ENCODE peak calls at places on chromosome 17, in seven cellular contexts. R, S, Q, D, F, N and U are unnamed samples.

GRCh38 chr17:19010729-19011505 is 6.4 kb upstream of the FAM83G start:
- DNase-seq in S (no peak), Q (no peak), F (peak; percentile 26), N (no peak), R (no peak), D (no peak), U (no peak)

GRCh38 chr17:82236142-82236971 is 7.5 kb downstream of the SLC16A3 start:
- DNase-seq in N (peak; percentile 48), F (peak; percentile 37), D (peak; percentile 86), Q (peak; percentile 78), R (peak; percentile 51), S (peak; percentile 76), U (no peak)

GRCh38 chr17:66633322-66633965 is 201.5 kb upstream of the CACNG5 start:
- DNase-seq in R (no peak), D (no peak), F (no peak), N (no peak), S (no peak), Q (no peak), U (no peak)

GRCh38 chr17:80901319-80901718 is 90.3 kb upstream of the CHMP6 start:
- DNase-seq in Q (no peak), R (no peak), F (peak; percentile 90), N (peak; percentile 88), S (no peak), D (no peak), U (peak; percentile 18)

GRCh38 chr17:76384222-76384986 is at the start of gene SPHK1:
- DNase-seq in R (peak; percentile 17), F (peak; percentile 88), Q (peak; percentile 63), S (peak; percentile 83), N (peak; percentile 85), D (peak; percentile 90), U (no peak)

GRCh38 chr17:61338874-61339478 is 60.7 kb upstream of the TBX2 start:
- DNase-seq in N (no peak), S (no peak), Q (no peak), F (no peak), R (no peak), D (no peak), U (no peak)

GRCh38 chr17:13638855-13639458 is 37.2 kb upstream of the HS3ST3A1 start:
- DNase-seq in F (no peak), D (no peak), Q (no peak), S (peak; percentile 99), N (no peak), R (no peak), U (no peak)

GRCh38 chr17:58272367-58273280 is 8.1 kb downstream of the MPO start:
- DNase-seq in D (no peak), N (no peak), F (no peak), Q (no peak), R (no peak), S (no peak), U (no peak)

GRCh38 chr17:35170968-35171771 is 23.0 kb downstream of the SLC35G3 start:
- DNase-seq in F (peak; percentile 17), R (peak; percentile 22), Q (peak; percentile 63), N (peak; percentile 27), D (no peak), S (peak; percentile 75), U (no peak)

GRCh38 chr17:28885363-28885762 is 12.2 kb downstream of the FLOT2 start:
- DNase-seq in Q (no peak), R (no peak), S (no peak), N (no peak), D (no peak), F (no peak), U (no peak)

GRCh38 chr17:6505425-6506142 is 50.8 kb downstream of the PITPNM3 start:
- DNase-seq in D (no peak), R (no peak), F (no peak), N (no peak), S (no peak), Q (no peak), U (no peak)

GRCh38 chr17:35293151-35293837 is 50.4 kb downstream of the SLFN5 start:
- DNase-seq in F (no peak), N (no peak), S (peak; percentile 72), R (no peak), Q (no peak), D (no peak), U (no peak)

GRCh38 chr17:77602062-77602746 is 356.3 kb upstream of the TNRC6C start:
- DNase-seq in N (no peak), Q (no peak), R (no peak), F (peak; percentile 80), D (no peak), S (no peak), U (no peak)

GRCh38 chr17:14138649-14139048 is 69.3 kb downstream of the COX10 start:
- DNase-seq in S (no peak), Q (no peak), D (peak; percentile 12), N (no peak), R (no peak), F (no peak), U (no peak)

GRCh38 chr17:79855331-79856124 is 16.3 kb upstream of the CBX4 start:
- DNase-seq in F (no peak), S (no peak), Q (no peak), R (no peak), D (no peak), N (no peak), U (no peak)

GRCh38 chr17:13540546-13540945 is 61.2 kb downstream of the HS3ST3A1 start:
- DNase-seq in S (no peak), D (no peak), F (peak; percentile 38), Q (no peak), R (no peak), N (no peak), U (no peak)

GRCh38 chr17:64457156-64457555 is 8.2 kb downstream of the MILR1 start:
- DNase-seq in Q (no peak), R (no peak), N (no peak), D (no peak), F (no peak), S (no peak), U (no peak)

GRCh38 chr17:77782611-77783010 is 175.9 kb upstream of the TNRC6C start:
- DNase-seq in S (no peak), Q (no peak), F (no peak), D (no peak), R (no peak), N (no peak), U (no peak)

GRCh38 chr17:81471804-81472456 is 40.7 kb downstream of the ACTG1 start:
- DNase-seq in Q (no peak), D (peak; percentile 47), S (no peak), F (peak; percentile 55), N (peak; percentile 33), R (no peak), U (peak; percentile 82)

GRCh38 chr17:48385303-48385702 is 44.7 kb downstream of the SKAP1 start:
- DNase-seq in N (no peak), S (peak; percentile 81), R (no peak), Q (no peak), D (no peak), F (no peak), U (no peak)

GRCh38 chr17:58324409-58325288 is 3.9 kb downstream of the TSPOAP1 start:
- DNase-seq in Q (no peak), N (no peak), S (no peak), R (no peak), D (peak; percentile 87), F (no peak), U (no peak)

GRCh38 chr17:36482611-36483504 is 3.6 kb upstream of the ZNHIT3 start:
- DNase-seq in D (peak; percentile 93), Q (peak; percentile 78), S (peak; percentile 90), R (peak; percentile 67), N (peak; percentile 63), F (peak; percentile 72), U (peak; percentile 67)

GRCh38 chr17:2214047-2214717 is 89.4 kb downstream of the SMG6 start:
- DNase-seq in R (no peak), F (no peak), D (peak; percentile 43), Q (no peak), S (peak; percentile 83), N (no peak), U (peak; percentile 68)

GRCh38 chr17:36461330-36462110 is 25.0 kb upstream of the ZNHIT3 start:
- DNase-seq in Q (no peak), F (no peak), S (no peak), N (no peak), D (no peak), R (no peak), U (no peak)

GRCh38 chr17:14760719-14761425 is 460.0 kb downstream of the HS3ST3B1 start:
- DNase-seq in N (no peak), D (no peak), Q (no peak), S (no peak), R (no peak), F (no peak), U (no peak)

GRCh38 chr17:1087381-1088241 is 90.7 kb downstream of the TIMM22 start:
- DNase-seq in F (peak; percentile 77), D (peak; percentile 59), N (no peak), S (peak; percentile 3), Q (no peak), R (no peak), U (peak; percentile 48)

GRCh38 chr17:1423456-1424135 is 23.6 kb upstream of the YWHAE start:
- DNase-seq in R (no peak), Q (no peak), F (no peak), S (no peak), D (no peak), N (no peak), U (no peak)

GRCh38 chr17:35084987-35085386 is 21.5 kb upstream of the RFFL start:
- DNase-seq in R (no peak), D (no peak), N (no peak), F (peak; percentile 92), S (no peak), Q (no peak), U (no peak)

GRCh38 chr17:30113213-30113612 is 3.4 kb upstream of the NSRP1 start:
- DNase-seq in N (peak; percentile 88), F (peak; percentile 69), R (no peak), Q (no peak), D (no peak), S (peak; percentile 73), U (no peak)

GRCh38 chr17:65071861-65072260 is 15.3 kb upstream of the GNA13 start:
- DNase-seq in F (peak; percentile 75), N (no peak), Q (no peak), R (no peak), S (no peak), D (no peak), U (no peak)